ENCODE peak calls at places on chromosome 2, in nine cellular contexts. H is neuronal stem cell, M is MV-4-11, T is retina, U is BE2C, A is NCI-H748 treated with DMSO at 0.1 percent for 48 hours, N is hypothalamus, X is amniotic stem cell, I is ureter. V is an unnamed sample.

GRCh38 chr2:28564346-28564745 is 68.5 kb downstream of the PLB1 start:
- DNase-seq in A (no peak), T (no peak), I (no peak), X (no peak), N (no peak), M (no peak), H (no peak), U (no peak), V (no peak)

GRCh38 chr2:27032495-27033252 is at the start of gene TMEM214:
- DNase-seq in A (peak; percentile 74), N (peak; percentile 91), X (peak; percentile 62), H (peak; percentile 74), M (peak; percentile 77), T (peak; percentile 96), U (peak; percentile 95), I (peak; percentile 89), V (peak; percentile 93)

GRCh38 chr2:109523536-109524361 is 90.0 kb downstream of the SEPTIN10 start:
- DNase-seq in A (no peak), N (no peak), U (no peak), H (no peak), I (no peak), M (no peak), T (no peak), X (no peak), V (no peak)

GRCh38 chr2:10305254-10305635 is 2.5 kb downstream of the HPCAL1 start:
- DNase-seq in A (no peak), H (no peak), I (no peak), X (peak; percentile 13), M (peak; percentile 49), T (no peak), U (no peak), N (no peak), V (no peak)

GRCh38 chr2:105262662-105263091 is 21.1 kb downstream of the GPR45 start:
- DNase-seq in M (no peak), X (no peak), N (no peak), T (no peak), I (no peak), H (no peak), U (no peak), A (no peak), V (no peak)

GRCh38 chr2:99035920-99036319 is 99.9 kb upstream of the CRACDL start:
- DNase-seq in A (no peak), I (no peak), N (no peak), X (no peak), H (no peak), U (no peak), T (no peak), M (no peak), V (no peak)

GRCh38 chr2:237695201-237695780 is 67.9 kb downstream of the LRRFIP1 start:
- DNase-seq in A (no peak), U (no peak), I (no peak), T (no peak), H (no peak), X (peak; percentile 89), M (peak; percentile 86), N (no peak), V (no peak)

GRCh38 chr2:142825861-142826260 is 51.6 kb upstream of the KYNU start:
- DNase-seq in M (no peak), H (no peak), U (no peak), N (no peak), A (no peak), T (no peak), X (no peak), I (no peak), V (no peak)

GRCh38 chr2:64654063-64654811 is 524 bp upstream of the SERTAD2 start:
- DNase-seq in H (peak; percentile 89), N (peak; percentile 76), M (peak; percentile 76), T (peak; percentile 92), X (peak; percentile 74), A (peak; percentile 52), U (peak; percentile 64), I (peak; percentile 82), V (peak; percentile 92)

GRCh38 chr2:48398285-48399135 is 131.4 kb upstream of the STON1 start:
- DNase-seq in I (no peak), M (peak; percentile 17), T (peak; percentile 64), X (no peak), H (peak; percentile 74), U (no peak), A (peak; percentile 76), N (peak; percentile 30), V (peak; percentile 62)

GRCh38 chr2:193463016-193463415 is 1268.3 kb upstream of the TMEFF2 start:
- DNase-seq in H (no peak), T (no peak), N (no peak), M (no peak), U (no peak), X (peak; percentile 3), I (no peak), A (no peak), V (no peak)

GRCh38 chr2:144510206-144510991 is 9.5 kb downstream of the ZEB2 start:
- DNase-seq in A (no peak), U (no peak), M (peak; percentile 54), H (no peak), I (no peak), X (no peak), T (peak; percentile 75), N (no peak), V (peak; percentile 86)

V was measured in neural progenitor cell.